ENCODE peak calls at places on chromosome 17, in five cellular contexts. V is NCI-H1436, B is hepatic stellate cell, D is heart right ventricle, C is HFFc6. S is an unnamed sample.

GRCh38 chr17:7835818-7836595 is 2.0 kb downstream of the KDM6B start:
- DNase-seq in V (peak), B (peak), D (peak), C (peak), S (peak)

GRCh38 chr17:27523712-27524111 is 67.5 kb downstream of the KSR1 start:
- DNase-seq in V (no peak), B (no peak), D (no peak), C (no peak), S (no peak)

GRCh38 chr17:17783121-17783824 is 53.5 kb downstream of the SREBF1 start:
- DNase-seq in V (peak), B (no peak), D (peak), C (no peak), S (peak)

GRCh38 chr17:16950488-16950887 is 21.4 kb downstream of the TNFRSF13B start:
- DNase-seq in V (no peak), B (no peak), D (no peak), C (no peak), S (no peak)

GRCh38 chr17:80408872-80409271 is 6.1 kb upstream of the ENDOV start:
- DNase-seq in V (no peak), B (peak), D (no peak), C (no peak), S (no peak)

GRCh38 chr17:1865252-1866037 is 35.6 kb downstream of the RPA1 start:
- DNase-seq in V (peak), B (peak), D (no peak), C (peak), S (peak)

GRCh38 chr17:8019161-8019560 is 16.7 kb downstream of the GUCY2D start:
- DNase-seq in V (no peak), B (no peak), D (no peak), C (no peak), S (no peak)

GRCh38 chr17:60169921-60170817 is 20.4 kb downstream of the CA4 start:
- DNase-seq in V (no peak), B (peak), D (peak), C (peak), S (peak)

GRCh38 chr17:38903404-38903803 is 22.0 kb upstream of the LASP1NB start:
- DNase-seq in V (no peak), B (no peak), D (no peak), C (no peak), S (no peak)

GRCh38 chr17:33028778-33029177 is 37.1 kb downstream of the SPACA3 start:
- DNase-seq in V (no peak), B (no peak), D (no peak), C (no peak), S (no peak)

GRCh38 chr17:7016406-7016805 is 4.0 kb downstream of the RNASEK start:
- DNase-seq in V (no peak), B (no peak), D (no peak), C (no peak), S (no peak)

GRCh38 chr17:77619851-77620250 is 338.7 kb upstream of the TNRC6C start:
- DNase-seq in V (no peak), B (peak), D (no peak), C (peak), S (peak)

GRCh38 chr17:16085066-16085699 is 85.6 kb downstream of the TTC19 start:
- DNase-seq in V (no peak), B (no peak), D (no peak), C (peak), S (peak)

GRCh38 chr17:77857613-77858012 is 100.9 kb upstream of the TNRC6C start:
- DNase-seq in V (no peak), B (no peak), D (no peak), C (no peak), S (no peak)

GRCh38 chr17:27569257-27569722 is 61.7 kb upstream of the LGALS9 start:
- DNase-seq in V (no peak), B (no peak), D (no peak), C (no peak), S (no peak)

GRCh38 chr17:65515959-65516948 is 45.2 kb downstream of the AXIN2 start:
- DNase-seq in V (peak), B (no peak), D (no peak), C (no peak), S (peak)

GRCh38 chr17:280216-280615 is 72.4 kb downstream of the RPH3AL start:
- DNase-seq in V (no peak), B (no peak), D (no peak), C (no peak), S (no peak)

GRCh38 chr17:18904482-18904881 is 46.6 kb downstream of the PRPSAP2 start:
- DNase-seq in V (no peak), B (no peak), D (no peak), C (no peak), S (no peak)

GRCh38 chr17:21001813-21002221 is 41.0 kb downstream of the USP22 start:
- DNase-seq in V (no peak), B (no peak), D (no peak), C (no peak), S (no peak)

GRCh38 chr17:71959129-71959528 is 161.7 kb upstream of the SOX9 start:
- DNase-seq in V (no peak), B (peak), D (no peak), C (no peak), S (no peak)

GRCh38 chr17:49776864-49777263 is 11.6 kb upstream of the KAT7 start:
- DNase-seq in V (no peak), B (no peak), D (no peak), C (no peak), S (no peak)

GRCh38 chr17:8384801-8385335 is 1.9 kb upstream of the RPL26 start:
- DNase-seq in V (no peak), B (peak), D (no peak), C (peak), S (peak)

GRCh38 chr17:2062571-2063183 is 7.8 kb downstream of the HIC1 start:
- DNase-seq in V (no peak), B (no peak), D (no peak), C (no peak), S (no peak)

GRCh38 chr17:7019839-7020519 is 2.9 kb upstream of the BCL6B start:
- DNase-seq in V (peak), B (peak), D (peak), C (no peak), S (peak)

GRCh38 chr17:29401237-29401636 is 11.1 kb downstream of the TAOK1 start:
- DNase-seq in V (no peak), B (no peak), D (no peak), C (no peak), S (no peak)